ENCODE peak calls at places on chromosomes 6 and 20, in five cellular contexts. One of them, this sample, is unnamed.

GRCh38 chr6:142773324-142773723 is 171.7 kb downstream of the HIVEP2 start:
- DNase-seq in endothelial cell: no peak
- DNase-seq in mesothelial cell of epicardium: no peak
- DNase-seq in T-helper 2 cell: peak; percentile 65
- DNase-seq in memory B cell: no peak
- DNase-seq in this sample: no peak

GRCh38 chr6:87333591-87334181 is 4.6 kb upstream of the GJB7 start:
- DNase-seq in endothelial cell: no peak
- DNase-seq in mesothelial cell of epicardium: no peak
- DNase-seq in T-helper 2 cell: peak; percentile 30
- DNase-seq in memory B cell: no peak
- DNase-seq in this sample: no peak

GRCh38 chr20:49814057-49814675 is 1.5 kb downstream of the SLC9A8 start:
- DNase-seq in endothelial cell: no peak
- DNase-seq in mesothelial cell of epicardium: no peak
- DNase-seq in T-helper 2 cell: no peak
- DNase-seq in memory B cell: no peak
- DNase-seq in this sample: no peak

GRCh38 chr6:34496103-34496685 is 30.3 kb downstream of the PACSIN1 start:
- DNase-seq in endothelial cell: no peak
- DNase-seq in mesothelial cell of epicardium: no peak
- DNase-seq in T-helper 2 cell: no peak
- DNase-seq in memory B cell: no peak
- DNase-seq in this sample: no peak

GRCh38 chr20:50870572-50871161 is 60.6 kb downstream of the ADNP start:
- DNase-seq in endothelial cell: peak; percentile 68
- DNase-seq in mesothelial cell of epicardium: peak; percentile 76
- DNase-seq in T-helper 2 cell: no peak
- DNase-seq in memory B cell: no peak
- DNase-seq in this sample: no peak

GRCh38 chr6:71406871-71407860 is 118.6 kb downstream of the OGFRL1 start:
- DNase-seq in endothelial cell: no peak
- DNase-seq in mesothelial cell of epicardium: no peak
- DNase-seq in T-helper 2 cell: no peak
- DNase-seq in memory B cell: no peak
- DNase-seq in this sample: no peak

GRCh38 chr20:54625497-54625896 is 150.1 kb downstream of the DOK5 start:
- DNase-seq in endothelial cell: no peak
- DNase-seq in mesothelial cell of epicardium: no peak
- DNase-seq in T-helper 2 cell: no peak
- DNase-seq in memory B cell: no peak
- DNase-seq in this sample: no peak

GRCh38 chr20:39968495-39968894 is 720.5 kb downstream of the MAFB start:
- DNase-seq in endothelial cell: no peak
- DNase-seq in mesothelial cell of epicardium: no peak
- DNase-seq in T-helper 2 cell: no peak
- DNase-seq in memory B cell: no peak
- DNase-seq in this sample: no peak

GRCh38 chr6:69780585-69781178 is 16.1 kb downstream of the LMBRD1 start:
- DNase-seq in endothelial cell: no peak
- DNase-seq in mesothelial cell of epicardium: no peak
- DNase-seq in T-helper 2 cell: no peak
- DNase-seq in memory B cell: no peak
- DNase-seq in this sample: no peak

GRCh38 chr6:72554203-72554564 is 67.7 kb upstream of the KCNQ5 start:
- DNase-seq in endothelial cell: no peak
- DNase-seq in mesothelial cell of epicardium: no peak
- DNase-seq in T-helper 2 cell: no peak
- DNase-seq in memory B cell: no peak
- DNase-seq in this sample: no peak

GRCh38 chr20:23061713-23062561 is 12.5 kb upstream of the THBD start:
- DNase-seq in endothelial cell: no peak
- DNase-seq in mesothelial cell of epicardium: no peak
- DNase-seq in T-helper 2 cell: no peak
- DNase-seq in memory B cell: no peak
- DNase-seq in this sample: no peak

GRCh38 chr6:85752602-85753001 is 109.9 kb upstream of the SYNCRIP start:
- DNase-seq in endothelial cell: no peak
- DNase-seq in mesothelial cell of epicardium: no peak
- DNase-seq in T-helper 2 cell: no peak
- DNase-seq in memory B cell: no peak
- DNase-seq in this sample: no peak

GRCh38 chr20:63079971-63080370 is 73.2 kb upstream of the BHLHE23 start:
- DNase-seq in endothelial cell: no peak
- DNase-seq in mesothelial cell of epicardium: no peak
- DNase-seq in T-helper 2 cell: no peak
- DNase-seq in memory B cell: no peak
- DNase-seq in this sample: peak; percentile 18

GRCh38 chr6:36229223-36229622 is 32.7 kb downstream of the BRPF3 start:
- DNase-seq in endothelial cell: no peak
- DNase-seq in mesothelial cell of epicardium: no peak
- DNase-seq in T-helper 2 cell: no peak
- DNase-seq in memory B cell: no peak
- DNase-seq in this sample: no peak

GRCh38 chr20:15875446-15875845 is 697.8 kb downstream of the KIF16B start:
- DNase-seq in endothelial cell: no peak
- DNase-seq in mesothelial cell of epicardium: no peak
- DNase-seq in T-helper 2 cell: no peak
- DNase-seq in memory B cell: no peak
- DNase-seq in this sample: no peak

GRCh38 chr6:155505560-155505959 is 49.9 kb upstream of the NOX3 start:
- DNase-seq in endothelial cell: no peak
- DNase-seq in mesothelial cell of epicardium: no peak
- DNase-seq in T-helper 2 cell: no peak
- DNase-seq in memory B cell: no peak
- DNase-seq in this sample: no peak

GRCh38 chr6:28537509-28538140 is 11.9 kb downstream of the GPX5 start:
- DNase-seq in endothelial cell: no peak
- DNase-seq in mesothelial cell of epicardium: peak; percentile 51
- DNase-seq in T-helper 2 cell: peak; percentile 8
- DNase-seq in memory B cell: no peak
- DNase-seq in this sample: no peak

GRCh38 chr6:44676826-44677433 is 289.4 kb downstream of the CDC5L start:
- DNase-seq in endothelial cell: no peak
- DNase-seq in mesothelial cell of epicardium: no peak
- DNase-seq in T-helper 2 cell: no peak
- DNase-seq in memory B cell: no peak
- DNase-seq in this sample: no peak

GRCh38 chr6:125188594-125189203 is 35.1 kb downstream of the TPD52L1 start:
- DNase-seq in endothelial cell: no peak
- DNase-seq in mesothelial cell of epicardium: no peak
- DNase-seq in T-helper 2 cell: no peak
- DNase-seq in memory B cell: no peak
- DNase-seq in this sample: no peak

GRCh38 chr20:47438464-47439381 is 63.0 kb upstream of the NCOA3 start:
- DNase-seq in endothelial cell: no peak
- DNase-seq in mesothelial cell of epicardium: no peak
- DNase-seq in T-helper 2 cell: no peak
- DNase-seq in memory B cell: peak; percentile 73
- DNase-seq in this sample: no peak

GRCh38 chr6:44676246-44676790 is 288.8 kb downstream of the CDC5L start:
- DNase-seq in endothelial cell: no peak
- DNase-seq in mesothelial cell of epicardium: no peak
- DNase-seq in T-helper 2 cell: no peak
- DNase-seq in memory B cell: no peak
- DNase-seq in this sample: no peak